ENCODE peak calls at places on chromosomes 6 and 20, in seven cellular contexts. J is breast epithelium, C is stomach, O is K562, V is prostate gland, W is HCT116, U is SK-N-SH. K is an unnamed sample.

GRCh38 chr20:25269833-25270170 is 21.9 kb downstream of the PYGB start:
- DNase-seq in J (no peak), C (peak), O (no peak), V (no peak), W (no peak), U (no peak), K (no peak)

GRCh38 chr6:23350752-23351453 is 775.1 kb upstream of the NRSN1 start:
- DNase-seq in J (no peak), C (no peak), O (no peak), V (no peak), W (no peak), U (peak), K (no peak)

GRCh38 chr6:148698671-148699180 is 48.1 kb upstream of the UST start:
- DNase-seq in J (no peak), C (no peak), O (no peak), V (no peak), W (no peak), U (no peak), K (no peak)

GRCh38 chr6:89430563-89430962 is 2.4 kb upstream of the ANKRD6 start:
- DNase-seq in J (no peak), C (no peak), O (no peak), V (no peak), W (no peak), U (no peak), K (no peak)

GRCh38 chr6:158357570-158358216 is 45.4 kb downstream of the TULP4 start:
- DNase-seq in J (no peak), C (no peak), O (no peak), V (no peak), W (no peak), U (no peak), K (no peak)

GRCh38 chr6:26249959-26250805 is 114.8 kb upstream of the BTN3A2 start:
- DNase-seq in J (peak), C (peak), O (peak), V (peak), W (no peak), U (peak), K (no peak)

GRCh38 chr20:25538838-25539665 is 46.3 kb downstream of the NINL start:
- DNase-seq in J (no peak), C (no peak), O (no peak), V (no peak), W (no peak), U (no peak), K (no peak)

GRCh38 chr6:44131880-44132279 is 4.5 kb downstream of the TMEM63B start:
- DNase-seq in J (no peak), C (no peak), O (no peak), V (peak), W (no peak), U (no peak), K (no peak)

GRCh38 chr6:169976301-169977081 is 225.1 kb downstream of the ERMARD start:
- DNase-seq in J (peak), C (no peak), O (no peak), V (no peak), W (no peak), U (no peak), K (no peak)

GRCh38 chr20:58267389-58268215 is 39.1 kb upstream of the ANKRD60 start:
- DNase-seq in J (no peak), C (no peak), O (peak), V (no peak), W (no peak), U (no peak), K (no peak)

GRCh38 chr6:40336986-40337780 is 250.0 kb downstream of the LRFN2 start:
- DNase-seq in J (no peak), C (no peak), O (no peak), V (no peak), W (no peak), U (no peak), K (no peak)

GRCh38 chr6:144094731-144095133 is 641 bp downstream of the SF3B5 start:
- DNase-seq in J (no peak), C (no peak), O (no peak), V (no peak), W (no peak), U (no peak), K (no peak)

GRCh38 chr20:24490598-24490997 is 21.2 kb downstream of the SYNDIG1 start:
- DNase-seq in J (no peak), C (no peak), O (no peak), V (no peak), W (no peak), U (no peak), K (no peak)

GRCh38 chr20:44089987-44090674 is 96.9 kb downstream of the JPH2 start:
- DNase-seq in J (no peak), C (no peak), O (peak), V (no peak), W (peak), U (no peak), K (peak)

GRCh38 chr6:56329296-56330050 is 82.1 kb upstream of the COL21A1 start:
- DNase-seq in J (no peak), C (no peak), O (no peak), V (no peak), W (no peak), U (no peak), K (no peak)

GRCh38 chr20:25013478-25014380 is 21.2 kb upstream of the APMAP start:
- DNase-seq in J (peak), C (peak), O (no peak), V (no peak), W (no peak), U (no peak), K (no peak)

GRCh38 chr6:96391776-96392175 is 129.8 kb upstream of the UFL1 start:
- DNase-seq in J (no peak), C (peak), O (no peak), V (no peak), W (no peak), U (peak), K (no peak)

GRCh38 chr6:84645563-84646266 is 118.7 kb downstream of the TBX18 start:
- DNase-seq in J (no peak), C (no peak), O (no peak), V (no peak), W (no peak), U (no peak), K (no peak)

GRCh38 chr20:41650221-41650948 is 32.2 kb upstream of the CHD6 start:
- DNase-seq in J (no peak), C (peak), O (no peak), V (peak), W (no peak), U (no peak), K (no peak)

GRCh38 chr6:157904999-157905398 is 76.7 kb upstream of the SYNJ2 start:
- DNase-seq in J (no peak), C (no peak), O (no peak), V (no peak), W (no peak), U (no peak), K (no peak)

GRCh38 chr6:68653074-68653705 is 18.1 kb downstream of the ADGRB3 start:
- DNase-seq in J (no peak), C (no peak), O (peak), V (no peak), W (no peak), U (no peak), K (no peak)

GRCh38 chr6:40550096-40550731 is 37.0 kb downstream of the LRFN2 start:
- DNase-seq in J (no peak), C (peak), O (peak), V (peak), W (peak), U (peak), K (peak)

GRCh38 chr20:8756410-8756809 is 312.5 kb upstream of the PLCB4 start:
- DNase-seq in J (no peak), C (no peak), O (peak), V (no peak), W (peak), U (no peak), K (no peak)

DNA sequence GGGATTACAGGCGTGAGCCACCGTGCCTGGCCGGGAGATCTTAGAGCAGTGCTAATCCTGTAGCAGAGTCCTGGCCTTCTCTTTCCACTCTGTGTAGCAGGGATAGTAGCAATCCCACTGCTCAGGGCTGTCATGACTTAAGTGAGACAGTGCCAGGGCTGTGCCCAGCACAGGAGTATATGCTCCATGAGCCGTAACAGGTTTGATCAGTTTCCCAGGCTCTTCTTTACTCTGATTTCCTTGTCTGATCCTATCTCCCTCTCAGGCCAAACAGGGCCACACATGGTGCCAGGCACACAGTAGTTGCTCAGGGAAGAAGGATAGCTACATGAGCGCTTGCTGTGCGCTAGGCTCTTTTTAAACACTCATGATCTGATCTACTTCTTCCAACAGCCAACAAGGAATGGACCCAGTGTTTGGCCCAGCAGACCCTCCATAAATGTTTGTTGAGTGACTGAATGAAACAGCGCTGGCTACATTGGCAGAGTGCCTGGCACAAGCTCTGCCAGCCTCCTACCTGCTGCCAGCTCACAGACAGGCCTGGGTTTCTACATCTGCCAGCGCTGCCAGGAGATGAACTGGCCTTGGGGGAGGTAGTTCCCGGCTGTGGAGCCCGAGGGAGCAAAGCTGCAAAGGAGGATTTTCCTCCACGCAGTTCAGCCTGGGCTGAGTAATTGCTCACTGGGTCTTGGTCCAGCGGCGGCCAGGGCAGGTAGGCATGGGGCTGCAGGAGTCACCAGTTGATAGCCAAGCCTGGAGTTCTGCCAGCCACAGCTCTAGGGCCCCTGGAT is 36.9 kb downstream of the SNAI1 start:
- DNase-seq in J (peak), C (no peak), O (no peak), V (peak), W (no peak), U (no peak), K (no peak)
- H3K27ac ChIP-seq in J (peak), C (no peak), O (no peak), V (peak), W (no peak), U (no peak), K (no peak)

GRCh38 chr6:156686429-156686939 is 90.7 kb upstream of the ARID1B start:
- DNase-seq in J (no peak), C (peak), O (peak), V (peak), W (no peak), U (peak), K (no peak)
- TF ChIP-seq POLR2AphosphoS5 in J (no peak), C (no peak), O (no peak), V (no peak), W (no peak), U (no peak), K (no peak)

GRCh38 chr6:81562169-81562568 is 190.3 kb downstream of the TENT5A start:
- DNase-seq in J (no peak), C (no peak), O (no peak), V (no peak), W (peak), U (no peak), K (no peak)

GRCh38 chr6:81565071-81565470 is 187.4 kb downstream of the TENT5A start:
- DNase-seq in J (no peak), C (no peak), O (no peak), V (no peak), W (no peak), U (no peak), K (no peak)

GRCh38 chr6:81561071-81561564 is 191.4 kb downstream of the TENT5A start:
- DNase-seq in J (no peak), C (no peak), O (no peak), V (no peak), W (peak), U (no peak), K (no peak)

GRCh38 chr6:81557811-81558210 is 194.7 kb downstream of the TENT5A start:
- DNase-seq in J (no peak), C (no peak), O (no peak), V (no peak), W (no peak), U (no peak), K (no peak)

DNA sequence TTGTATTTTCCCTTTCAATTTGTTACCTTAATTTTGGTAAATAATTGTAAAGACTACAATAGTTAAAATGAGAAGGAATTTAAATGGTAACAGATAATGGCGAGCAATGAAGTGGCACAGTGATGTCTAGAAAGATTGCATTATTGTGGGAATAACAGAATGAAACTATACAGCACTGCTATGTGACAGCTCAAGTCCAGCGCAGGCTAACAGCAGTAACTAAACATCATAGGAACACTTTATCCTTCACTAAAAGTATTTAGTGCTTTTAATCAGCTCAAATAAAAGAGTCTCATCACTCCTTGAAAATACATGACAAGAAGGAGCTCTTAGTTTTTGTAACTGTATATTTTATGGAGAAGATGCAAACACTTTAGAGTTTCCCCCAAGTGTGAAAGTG is 190.8 kb downstream of the TENT5A start:
- DNase-seq in J (no peak), C (no peak), O (no peak), V (no peak), W (no peak), U (no peak), K (no peak)
- H3K27ac ChIP-seq in J (no peak), C (peak), O (no peak), V (no peak), W (peak), U (peak), K (no peak)

GRCh38 chr6:36825452-36825851 is 13.8 kb downstream of the CPNE5 start:
- DNase-seq in J (no peak), C (no peak), O (no peak), V (no peak), W (no peak), U (peak), K (no peak)

GRCh38 chr6:36825996-36826395 is 13.2 kb downstream of the CPNE5 start:
- DNase-seq in J (no peak), C (no peak), O (no peak), V (no peak), W (no peak), U (no peak), K (no peak)

GRCh38 chr6:36829919-36830544 is 9.2 kb downstream of the CPNE5 start:
- DNase-seq in J (peak), C (peak), O (no peak), V (peak), W (no peak), U (no peak), K (no peak)

GRCh38 chr6:36826520-36827227 is 12.6 kb downstream of the CPNE5 start:
- DNase-seq in J (no peak), C (no peak), O (no peak), V (no peak), W (no peak), U (no peak), K (no peak)

DNA sequence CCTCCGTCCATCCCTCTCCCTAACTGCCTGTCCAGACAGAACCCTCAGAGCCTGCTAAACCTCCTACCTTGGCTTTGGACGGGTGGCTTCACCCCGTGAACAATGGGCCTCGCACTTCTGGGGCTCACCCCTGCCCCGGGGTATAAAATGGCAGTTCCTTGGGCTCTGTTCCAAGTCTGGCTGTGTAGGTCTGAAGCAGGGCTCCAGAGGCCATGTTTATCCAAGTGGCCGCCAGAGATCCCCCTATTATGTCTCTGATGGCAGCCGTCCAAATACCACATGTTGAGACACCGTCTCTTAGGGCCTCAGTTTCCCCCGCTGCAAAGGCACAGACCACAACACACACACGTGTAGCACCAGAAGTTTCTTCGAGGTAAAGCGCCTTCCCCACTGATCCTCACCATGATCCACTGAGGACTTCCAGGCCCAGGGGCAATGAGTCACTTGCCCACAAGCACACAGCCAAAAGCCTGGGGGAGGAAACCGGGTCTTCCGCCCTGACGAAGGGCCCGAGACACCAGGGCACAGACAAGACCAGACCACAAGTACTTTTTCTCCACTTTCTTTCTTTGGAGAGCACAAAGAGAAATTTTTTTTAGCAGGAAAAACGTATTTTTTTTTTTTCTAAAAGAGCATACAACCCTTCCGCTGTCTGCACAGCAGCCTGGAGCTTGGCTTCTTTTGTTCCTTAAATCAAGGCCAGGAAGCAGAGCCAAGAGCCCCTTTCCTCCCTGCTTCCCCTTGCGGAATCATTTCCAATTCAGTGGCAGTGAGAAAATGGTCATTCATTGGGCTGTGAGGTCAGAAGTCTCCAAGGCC is 11.8 kb downstream of the CPNE5 start:
- DNase-seq in J (no peak), C (no peak), O (peak), V (no peak), W (no peak), U (no peak), K (peak)
- TF ChIP-seq POLR2AphosphoS5 in J (no peak), C (no peak), O (peak), V (peak), W (no peak), U (peak), K (no peak)

GRCh38 chr20:50345712-50346371 is 155.2 kb downstream of the CEBPB start:
- DNase-seq in J (no peak), C (no peak), O (no peak), V (no peak), W (no peak), U (no peak), K (no peak)
- H3K27ac ChIP-seq in J (peak), C (peak), O (no peak), V (peak), W (no peak), U (peak), K (no peak)

GRCh38 chr20:62138912-62139311 is 4.3 kb downstream of the PSMA7 start:
- DNase-seq in J (no peak), C (no peak), O (no peak), V (no peak), W (no peak), U (no peak), K (no peak)

GRCh38 chr20:62137092-62137384 is 6.2 kb downstream of the PSMA7 start:
- DNase-seq in J (no peak), C (no peak), O (no peak), V (no peak), W (no peak), U (no peak), K (no peak)

GRCh38 chr20:62136283-62137091 is 6.7 kb downstream of the PSMA7 start:
- DNase-seq in J (peak), C (peak), O (peak), V (peak), W (peak), U (peak), K (peak)

GRCh38 chr20:62138204-62138543 is 5.0 kb downstream of the PSMA7 start:
- DNase-seq in J (no peak), C (no peak), O (no peak), V (no peak), W (no peak), U (no peak), K (no peak)

GRCh38 chr20:62137478-62138203 is 5.6 kb downstream of the PSMA7 start:
- DNase-seq in J (no peak), C (no peak), O (no peak), V (no peak), W (no peak), U (no peak), K (no peak)
- TF ChIP-seq POLR2AphosphoS5 in J (no peak), C (no peak), O (no peak), V (no peak), W (no peak), U (peak), K (peak)

GRCh38 chr6:15350386-15351083 is 104.7 kb downstream of the JARID2 start:
- DNase-seq in J (no peak), C (no peak), O (no peak), V (no peak), W (no peak), U (no peak), K (no peak)
- H3K27ac ChIP-seq in J (no peak), C (no peak), O (no peak), V (no peak), W (no peak), U (no peak), K (no peak)

GRCh38 chr20:63280929-63281545 is 8.4 kb downstream of the ARFGAP1 start:
- DNase-seq in J (no peak), C (no peak), O (no peak), V (no peak), W (no peak), U (peak), K (no peak)
- TF ChIP-seq POLR2AphosphoS5 in J (no peak), C (no peak), O (no peak), V (no peak), W (no peak), U (no peak), K (no peak)

DNA sequence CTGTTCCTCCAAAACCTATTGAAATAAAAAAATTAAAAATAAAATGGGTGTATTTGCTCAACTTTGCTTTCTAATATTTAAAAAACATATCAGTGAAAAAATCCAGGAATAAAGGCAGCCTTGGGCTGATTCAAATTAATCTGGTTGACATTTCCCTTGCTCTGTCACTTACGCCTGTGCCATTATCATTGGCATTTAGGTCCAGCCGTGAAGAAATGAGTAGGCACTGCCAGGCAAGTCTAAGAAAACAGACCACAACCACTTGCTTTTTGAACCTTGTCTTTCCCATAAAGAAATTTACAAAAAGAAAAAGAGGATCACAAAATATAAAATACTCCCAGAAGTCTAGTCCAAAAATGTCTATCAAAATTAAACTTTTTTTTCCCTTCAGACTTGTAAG is 59.2 kb upstream of the HBS1L start:
- DNase-seq in J (no peak), C (no peak), O (no peak), V (no peak), W (no peak), U (no peak), K (no peak)
- H3K27ac ChIP-seq in J (no peak), C (no peak), O (no peak), V (no peak), W (no peak), U (no peak), K (no peak)